ENCODE peak calls at places on chromosomes 13 and 19, in four cellular contexts. Q is GM23338, Y is esophagus muscularis mucosa, F is upper lobe of right lung. A is an unnamed sample.

GRCh38 chr13:49652691-49653305 is 24.5 kb downstream of the ARL11 start:
- DNase-seq in Y (no peak), F (no peak), Q (peak), A (peak)

GRCh38 chr19:2355168-2356035 is 4.7 kb upstream of the TMPRSS9 start:
- DNase-seq in Y (no peak), F (no peak), Q (no peak), A (no peak)

GRCh38 chr19:12984143-12984627 is 11.1 kb upstream of the NFIX start:
- DNase-seq in Q (no peak), F (no peak), Y (no peak), A (no peak)

GRCh38 chr13:32969516-32969941 is 46.7 kb upstream of the KL start:
- DNase-seq in Y (no peak), F (no peak), Q (no peak), A (peak)

GRCh38 chr19:952049-952679 is 26.3 kb downstream of the ARID3A start:
- DNase-seq in Y (no peak), Q (no peak), F (no peak), A (no peak)

GRCh38 chr19:13892885-13893284 is 13.0 kb downstream of the BRME1 start:
- DNase-seq in Y (no peak), F (no peak), Q (no peak), A (no peak)

GRCh38 chr19:57512845-57513244 is 13.1 kb downstream of the ZNF773 start:
- DNase-seq in F (no peak), Y (no peak), Q (peak), A (no peak)

GRCh38 chr19:58037927-58038687 is 4.3 kb downstream of the ZSCAN1 start:
- DNase-seq in Q (peak), F (no peak), Y (no peak), A (no peak)

GRCh38 chr19:18881491-18881890 is 14.5 kb downstream of the CERS1 start:
- DNase-seq in Y (no peak), Q (no peak), F (no peak), A (no peak)

GRCh38 chr19:15154002-15154612 is 46.7 kb downstream of the NOTCH3 start:
- DNase-seq in Q (peak), Y (no peak), F (no peak), A (peak)

GRCh38 chr13:51419015-51419636 is 33.7 kb downstream of the INTS6 start:
- DNase-seq in F (no peak), Q (no peak), Y (no peak), A (no peak)

GRCh38 chr13:98480915-98481510 is 95.9 kb downstream of the STK24 start:
- DNase-seq in Q (no peak), Y (no peak), F (no peak), A (no peak)

GRCh38 chr13:44842158-44842557 is 147.1 kb downstream of the NUFIP1 start:
- DNase-seq in Q (no peak), F (no peak), Y (no peak), A (peak)

GRCh38 chr13:112905990-112906641 is 62.9 kb upstream of the MCF2L start:
- DNase-seq in F (no peak), Y (no peak), Q (peak), A (no peak)

GRCh38 chr19:18742838-18743237 is 48.3 kb downstream of the COMP start:
- DNase-seq in Q (no peak), Y (no peak), F (no peak), A (no peak)

GRCh38 chr13:42997381-42997780 is 5.3 kb upstream of the EPSTI1 start:
- DNase-seq in F (no peak), Q (no peak), Y (no peak), A (no peak)

GRCh38 chr19:17332677-17333581 is 1.7 kb downstream of the ANO8 start:
- DNase-seq in Q (peak), Y (no peak), F (no peak), A (peak)

GRCh38 chr19:10828981-10829821 is 6.8 kb downstream of the TMED1 start:
- DNase-seq in Q (peak), F (no peak), Y (no peak), A (no peak)

GRCh38 chr13:25678398-25678797 is 306.6 kb downstream of the ATP8A2 start:
- DNase-seq in Y (no peak), F (no peak), Q (no peak), A (no peak)

GRCh38 chr13:113855012-113855921 is 8.6 kb downstream of the GAS6 start:
- DNase-seq in Q (no peak), F (no peak), Y (no peak), A (no peak)

GRCh38 chr13:23506071-23506820 is 64.0 kb upstream of the TNFRSF19 start:
- DNase-seq in F (no peak), Q (no peak), Y (no peak), A (no peak)

GRCh38 chr19:37594982-37595382 is 306 bp downstream of the ZNF540 start:
- DNase-seq in Q (no peak), Y (peak), F (peak), A (no peak)

GRCh38 chr13:73598021-73598712 is 536.0 kb downstream of the KLF12 start:
- DNase-seq in Q (no peak), F (no peak), Y (no peak), A (no peak)

GRCh38 chr19:55449469-55449868 is 6.4 kb upstream of the SHISA7 start:
- DNase-seq in F (no peak), Y (no peak), Q (no peak), A (no peak)

GRCh38 chr13:37479901-37480300 is 118.7 kb downstream of the POSTN start:
- DNase-seq in F (no peak), Y (no peak), Q (no peak), A (no peak)

GRCh38 chr13:74114202-74114601 is 20.0 kb downstream of the KLF12 start:
- DNase-seq in Q (no peak), Y (no peak), F (no peak), A (no peak)

GRCh38 chr19:53868091-53868891 is 608 bp downstream of the MYADM start:
- DNase-seq in F (peak), Q (peak), Y (no peak), A (peak)

GRCh38 chr13:63367522-63368198 is 1952.0 kb upstream of the PCDH20 start:
- DNase-seq in Y (no peak), F (peak), Q (no peak), A (no peak)

GRCh38 chr19:18426416-18426767 is 7.2 kb downstream of the SSBP4 start:
- DNase-seq in F (no peak), Y (no peak), Q (no peak), A (no peak)

GRCh38 chr19:28793391-28794168 is 419.4 kb downstream of the UQCRFS1 start:
- DNase-seq in F (no peak), Q (peak), Y (no peak), A (no peak)

GRCh38 chr19:10805075-10805757 is 30.8 kb downstream of the TMED1 start:
- DNase-seq in F (no peak), Q (no peak), Y (no peak), A (no peak)

GRCh38 chr13:68697551-68697950 is 1410.1 kb upstream of the ATXN8OS start:
- DNase-seq in Y (no peak), F (no peak), Q (no peak), A (peak)

GRCh38 chr13:39197645-39198007 is 159.4 kb downstream of the NHLRC3 start:
- DNase-seq in F (no peak), Y (no peak), Q (no peak), A (no peak)
- H3K27ac ChIP-seq in F (no peak), Y (peak), Q (no peak), A (no peak)

DNA sequence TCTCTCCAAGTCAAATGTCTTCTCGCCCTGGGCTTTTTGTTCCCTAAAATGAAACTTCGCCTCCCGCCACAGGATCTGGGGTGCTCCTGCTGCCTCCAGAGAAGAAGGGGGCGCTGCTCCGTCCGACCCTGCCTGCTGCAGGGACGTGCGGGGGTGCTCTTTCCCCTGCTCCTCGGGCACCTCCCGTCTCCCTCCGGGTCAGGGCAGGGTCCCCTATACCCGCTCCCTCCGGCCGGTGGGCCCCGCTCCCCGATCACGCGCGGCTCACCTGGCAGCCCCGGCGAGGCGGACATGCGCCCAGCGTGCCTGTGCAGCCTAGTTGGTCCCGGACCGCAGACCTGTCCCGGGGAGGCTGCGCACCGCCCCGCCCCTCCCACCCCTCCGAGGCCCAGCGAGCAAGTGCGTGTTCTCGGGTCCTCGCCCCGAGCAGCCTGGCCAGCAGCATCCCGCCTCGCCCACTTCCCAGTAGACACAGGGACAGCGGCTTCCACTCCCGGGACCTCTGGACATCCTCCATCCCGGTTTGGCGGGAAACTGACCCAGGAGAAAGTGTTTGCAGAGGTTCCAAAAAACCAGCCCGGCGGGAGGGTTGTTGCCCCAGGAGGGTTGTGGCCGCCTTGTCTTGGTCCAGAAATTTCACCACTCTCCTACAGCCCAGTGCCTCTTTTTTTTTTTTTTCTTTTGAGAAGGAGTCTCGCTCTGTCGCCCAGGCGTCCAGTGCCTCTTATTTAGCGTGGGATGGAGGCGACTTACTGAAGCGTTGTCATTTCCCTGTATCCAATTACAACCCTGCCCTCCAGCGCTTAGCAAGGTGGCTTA is at the start of gene OXGR1:
- DNase-seq in Y (no peak), Q (peak), F (no peak), A (no peak)
- H3K4me3 ChIP-seq in Y (peak), Q (peak), F (peak), A (no peak)

DNA sequence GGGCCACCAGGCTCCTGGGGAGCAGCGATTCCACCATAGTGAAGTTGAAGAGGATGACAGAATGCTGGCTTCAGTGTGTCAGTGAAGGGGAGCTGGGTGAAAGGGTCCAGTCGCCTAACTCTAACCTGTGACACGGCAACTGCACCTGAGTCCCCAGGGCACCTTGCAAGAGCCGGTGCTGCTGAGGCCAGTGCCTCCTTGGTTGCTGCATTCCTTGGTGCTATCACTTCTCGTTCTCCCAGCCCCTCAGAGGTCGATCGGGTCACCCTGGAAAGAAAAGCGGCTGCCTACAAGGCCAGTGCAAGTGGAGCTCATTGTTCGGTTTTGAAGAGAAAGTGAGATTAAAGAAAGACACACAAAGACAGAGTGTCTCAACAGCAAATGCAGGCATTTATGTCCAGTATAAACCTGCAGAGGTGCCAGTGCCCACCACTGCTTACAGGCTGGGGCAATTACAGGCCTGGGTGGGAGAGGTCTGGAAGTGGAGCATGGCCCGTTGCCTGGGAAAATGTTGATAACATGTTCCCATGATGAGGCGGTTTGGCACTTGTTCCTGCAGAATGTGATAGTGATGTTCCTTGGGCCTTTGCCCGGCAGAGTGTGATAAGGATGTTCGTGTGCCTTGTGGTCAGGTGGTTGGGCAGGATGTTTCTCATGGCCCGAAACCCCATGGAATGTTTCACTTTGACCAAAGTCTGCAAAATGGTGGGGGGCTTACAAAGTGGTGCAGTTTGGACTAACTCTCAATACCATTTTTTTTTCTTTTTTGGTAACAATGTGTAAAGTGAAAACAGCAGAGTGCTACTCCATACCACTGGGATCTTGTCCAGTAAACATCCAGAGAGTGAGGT is 5.3 kb downstream of the FPR3 start:
- DNase-seq in F (no peak), Q (no peak), Y (no peak), A (no peak)
- H3K27ac ChIP-seq in F (peak), Q (no peak), Y (peak), A (peak)

DNA sequence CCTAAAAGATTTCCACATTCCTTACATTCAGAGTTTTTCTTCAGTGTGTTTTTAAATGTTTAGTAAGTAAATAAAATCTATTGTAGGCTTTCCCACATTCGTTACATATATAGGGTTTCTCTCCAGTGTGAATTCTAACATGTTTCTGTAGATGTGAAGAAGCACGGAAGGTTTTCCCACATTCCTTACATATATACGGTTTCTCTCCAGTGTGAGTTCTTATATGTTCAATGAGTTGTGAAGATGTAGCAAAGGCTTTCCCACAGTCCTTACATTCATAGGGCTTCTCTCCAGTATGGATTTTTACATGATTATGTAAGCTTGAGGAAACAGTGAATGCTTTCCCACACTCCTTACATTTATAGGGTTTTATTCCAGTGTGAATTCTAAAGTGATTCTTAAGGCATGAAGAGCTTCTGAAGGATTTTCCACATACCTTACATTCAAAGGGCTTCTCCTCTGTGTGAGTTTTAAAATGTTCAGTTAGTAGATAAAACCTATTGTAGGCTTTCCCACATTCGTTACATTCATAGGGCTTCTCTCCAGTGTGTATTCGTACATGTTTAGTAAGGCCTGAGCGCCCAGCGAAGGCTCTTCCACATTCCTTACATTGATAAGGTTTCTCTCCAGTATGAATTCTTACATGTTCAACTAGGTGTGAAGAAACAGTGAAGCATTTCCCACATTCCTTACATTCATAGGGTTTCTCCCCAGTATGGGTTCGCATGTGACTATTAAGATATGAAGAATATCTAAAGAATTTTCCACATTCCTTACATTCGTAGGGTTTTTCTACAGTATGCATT is 18.2 kb downstream of the ZNF121 start:
- DNase-seq in Y (no peak), Q (peak), F (no peak), A (peak)
- H3K4me3 ChIP-seq in Y (no peak), Q (peak), F (no peak), A (no peak)

DNA sequence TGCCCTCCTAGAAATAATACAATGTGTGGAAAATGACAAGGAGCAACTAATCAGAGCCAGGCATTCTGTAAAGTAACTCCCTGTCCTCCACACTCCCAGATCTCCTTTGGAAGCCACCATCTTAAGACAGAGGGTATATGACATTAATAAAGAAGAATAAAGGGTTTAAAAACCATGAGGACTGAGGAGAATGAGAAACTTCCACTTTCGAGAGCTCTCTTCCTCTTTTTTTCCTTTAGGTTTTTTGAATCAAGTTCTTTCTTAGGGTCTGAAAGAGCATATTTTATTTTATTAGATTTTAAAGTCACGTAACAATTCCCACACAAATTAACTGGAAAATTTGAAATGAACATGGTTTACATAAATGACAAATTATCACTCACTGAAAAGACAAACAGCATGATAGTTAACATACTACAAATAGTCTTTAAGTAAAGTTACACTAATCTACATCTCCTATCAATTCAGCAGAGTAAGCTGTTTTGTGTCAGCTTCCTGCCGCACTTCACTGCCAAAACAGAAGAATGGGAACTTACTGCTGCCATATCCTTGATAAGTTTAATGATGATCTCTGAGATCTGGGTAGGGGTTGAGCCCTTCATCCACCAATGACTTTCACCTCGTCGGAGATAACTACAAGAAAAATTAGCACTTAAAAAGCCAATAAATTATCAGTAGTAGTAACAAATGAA is 38.6 kb upstream of the FBXL3 start:
- DNase-seq in Y (no peak), Q (no peak), F (no peak), A (no peak)
- H3K27ac ChIP-seq in Y (no peak), Q (peak), F (no peak), A (no peak)